ENCODE peak calls at places on chromosomes 2 and 18, in seven cellular contexts. One of them, this sample, is unnamed.

GRCh38 chr2:72984172-72984671 is 66.9 kb downstream of the EMX1 start:
- DNase-seq in endodermal cell: no peak
- DNase-seq in GM20000: no peak
- DNase-seq in spleen: peak
- DNase-seq in neural crest cell: no peak
- DNase-seq in IMR-90: no peak
- DNase-seq in fibroblast of pulmonary artery: peak
- DNase-seq in this sample: no peak

GRCh38 chr2:171185941-171186340 is 25.2 kb upstream of the TLK1 start:
- DNase-seq in endodermal cell: no peak
- DNase-seq in GM20000: no peak
- DNase-seq in spleen: no peak
- DNase-seq in neural crest cell: no peak
- DNase-seq in IMR-90: peak
- DNase-seq in fibroblast of pulmonary artery: peak
- DNase-seq in this sample: no peak

GRCh38 chr18:44986933-44987332 is 306.2 kb downstream of the SETBP1 start:
- DNase-seq in endodermal cell: no peak
- DNase-seq in GM20000: no peak
- DNase-seq in spleen: no peak
- DNase-seq in neural crest cell: no peak
- DNase-seq in IMR-90: no peak
- DNase-seq in fibroblast of pulmonary artery: peak
- DNase-seq in this sample: no peak

GRCh38 chr2:26574900-26575560 is 66.1 kb downstream of the CIB4 start:
- DNase-seq in endodermal cell: peak
- DNase-seq in GM20000: no peak
- DNase-seq in spleen: peak
- DNase-seq in neural crest cell: no peak
- DNase-seq in IMR-90: no peak
- DNase-seq in fibroblast of pulmonary artery: no peak
- DNase-seq in this sample: no peak

GRCh38 chr2:69416147-69416546 is 21.1 kb downstream of the NFU1 start:
- DNase-seq in endodermal cell: no peak
- DNase-seq in GM20000: no peak
- DNase-seq in spleen: no peak
- DNase-seq in neural crest cell: no peak
- DNase-seq in IMR-90: no peak
- DNase-seq in fibroblast of pulmonary artery: no peak
- DNase-seq in this sample: no peak

GRCh38 chr2:175454953-175455389 is 273.5 kb upstream of the ATP5MC3 start:
- DNase-seq in endodermal cell: no peak
- DNase-seq in GM20000: no peak
- DNase-seq in spleen: no peak
- DNase-seq in neural crest cell: no peak
- DNase-seq in IMR-90: no peak
- DNase-seq in fibroblast of pulmonary artery: no peak
- DNase-seq in this sample: no peak

GRCh38 chr2:98269274-98269673 is 77.0 kb upstream of the CNGA3 start:
- DNase-seq in endodermal cell: peak
- DNase-seq in GM20000: peak
- DNase-seq in spleen: no peak
- DNase-seq in neural crest cell: peak
- DNase-seq in IMR-90: peak
- DNase-seq in fibroblast of pulmonary artery: peak
- DNase-seq in this sample: peak

GRCh38 chr2:188813846-188814245 is 160.3 kb upstream of the COL3A1 start:
- DNase-seq in endodermal cell: no peak
- DNase-seq in GM20000: no peak
- DNase-seq in spleen: no peak
- DNase-seq in neural crest cell: no peak
- DNase-seq in IMR-90: no peak
- DNase-seq in fibroblast of pulmonary artery: no peak
- DNase-seq in this sample: no peak

GRCh38 chr2:240322991-240323390 is 112.5 kb upstream of the GPC1 start:
- DNase-seq in endodermal cell: no peak
- DNase-seq in GM20000: no peak
- DNase-seq in spleen: no peak
- DNase-seq in neural crest cell: no peak
- DNase-seq in IMR-90: no peak
- DNase-seq in fibroblast of pulmonary artery: no peak
- DNase-seq in this sample: no peak

GRCh38 chr18:74288041-74288440 is 3.7 kb downstream of the CYB5A start:
- DNase-seq in endodermal cell: no peak
- DNase-seq in GM20000: no peak
- DNase-seq in spleen: no peak
- DNase-seq in neural crest cell: no peak
- DNase-seq in IMR-90: no peak
- DNase-seq in fibroblast of pulmonary artery: no peak
- DNase-seq in this sample: no peak

GRCh38 chr2:206083602-206084467 is 2.1 kb downstream of the INO80D start:
- DNase-seq in endodermal cell: peak
- DNase-seq in GM20000: peak
- DNase-seq in spleen: no peak
- DNase-seq in neural crest cell: no peak
- DNase-seq in IMR-90: no peak
- DNase-seq in fibroblast of pulmonary artery: no peak
- DNase-seq in this sample: peak

GRCh38 chr2:99297990-99298389 is 3.0 kb downstream of the LYG1 start:
- DNase-seq in endodermal cell: no peak
- DNase-seq in GM20000: no peak
- DNase-seq in spleen: no peak
- DNase-seq in neural crest cell: no peak
- DNase-seq in IMR-90: peak
- DNase-seq in fibroblast of pulmonary artery: peak
- DNase-seq in this sample: no peak

GRCh38 chr2:219571311-219572236 is at the start of gene OBSL1:
- DNase-seq in endodermal cell: peak
- DNase-seq in GM20000: peak
- DNase-seq in spleen: no peak
- DNase-seq in neural crest cell: peak
- DNase-seq in IMR-90: peak
- DNase-seq in fibroblast of pulmonary artery: peak
- DNase-seq in this sample: no peak

GRCh38 chr2:207505728-207506127 is 24.0 kb upstream of the CREB1 start:
- DNase-seq in endodermal cell: no peak
- DNase-seq in GM20000: no peak
- DNase-seq in spleen: no peak
- DNase-seq in neural crest cell: no peak
- DNase-seq in IMR-90: peak
- DNase-seq in fibroblast of pulmonary artery: peak
- DNase-seq in this sample: no peak
- TF ChIP-seq CTCF in endodermal cell: no peak
- TF ChIP-seq CTCF in GM20000: no peak
- TF ChIP-seq CTCF in spleen: no peak
- TF ChIP-seq CTCF in neural crest cell: no peak
- TF ChIP-seq CTCF in IMR-90: no peak
- TF ChIP-seq CTCF in fibroblast of pulmonary artery: no peak
- TF ChIP-seq CTCF in this sample: no peak

GRCh38 chr2:237194906-237195305 is 109.2 kb downstream of the COPS8 start:
- DNase-seq in endodermal cell: no peak
- DNase-seq in GM20000: no peak
- DNase-seq in spleen: no peak
- DNase-seq in neural crest cell: no peak
- DNase-seq in IMR-90: no peak
- DNase-seq in fibroblast of pulmonary artery: no peak
- DNase-seq in this sample: no peak

GRCh38 chr2:237194081-237194480 is 108.4 kb downstream of the COPS8 start:
- DNase-seq in endodermal cell: no peak
- DNase-seq in GM20000: no peak
- DNase-seq in spleen: no peak
- DNase-seq in neural crest cell: no peak
- DNase-seq in IMR-90: no peak
- DNase-seq in fibroblast of pulmonary artery: no peak
- DNase-seq in this sample: no peak

GRCh38 chr2:237191693-237192076 is 106.0 kb downstream of the COPS8 start:
- DNase-seq in endodermal cell: no peak
- DNase-seq in GM20000: no peak
- DNase-seq in spleen: no peak
- DNase-seq in neural crest cell: no peak
- DNase-seq in IMR-90: no peak
- DNase-seq in fibroblast of pulmonary artery: no peak
- DNase-seq in this sample: no peak

GRCh38 chr2:237192881-237193280 is 107.2 kb downstream of the COPS8 start:
- DNase-seq in endodermal cell: no peak
- DNase-seq in GM20000: no peak
- DNase-seq in spleen: no peak
- DNase-seq in neural crest cell: no peak
- DNase-seq in IMR-90: no peak
- DNase-seq in fibroblast of pulmonary artery: no peak
- DNase-seq in this sample: no peak

GRCh38 chr2:237193436-237193835 is 107.7 kb downstream of the COPS8 start:
- DNase-seq in endodermal cell: no peak
- DNase-seq in GM20000: no peak
- DNase-seq in spleen: no peak
- DNase-seq in neural crest cell: no peak
- DNase-seq in IMR-90: no peak
- DNase-seq in fibroblast of pulmonary artery: no peak
- DNase-seq in this sample: no peak
- TF ChIP-seq CTCF in endodermal cell: no peak
- TF ChIP-seq CTCF in GM20000: no peak
- TF ChIP-seq CTCF in spleen: no peak
- TF ChIP-seq CTCF in neural crest cell: no peak
- TF ChIP-seq CTCF in IMR-90: no peak
- TF ChIP-seq CTCF in fibroblast of pulmonary artery: no peak
- TF ChIP-seq CTCF in this sample: no peak

GRCh38 chr2:65549262-65550036 is 117.0 kb upstream of the SPRED2 start:
- DNase-seq in endodermal cell: no peak
- DNase-seq in GM20000: no peak
- DNase-seq in spleen: no peak
- DNase-seq in neural crest cell: no peak
- DNase-seq in IMR-90: no peak
- DNase-seq in fibroblast of pulmonary artery: no peak
- DNase-seq in this sample: no peak

GRCh38 chr2:65551528-65551927 is 119.1 kb upstream of the SPRED2 start:
- DNase-seq in endodermal cell: no peak
- DNase-seq in GM20000: no peak
- DNase-seq in spleen: no peak
- DNase-seq in neural crest cell: no peak
- DNase-seq in IMR-90: no peak
- DNase-seq in fibroblast of pulmonary artery: no peak
- DNase-seq in this sample: no peak

GRCh38 chr2:65554765-65555561 is 122.6 kb upstream of the SPRED2 start:
- DNase-seq in endodermal cell: no peak
- DNase-seq in GM20000: peak
- DNase-seq in spleen: no peak
- DNase-seq in neural crest cell: no peak
- DNase-seq in IMR-90: peak
- DNase-seq in fibroblast of pulmonary artery: no peak
- DNase-seq in this sample: no peak

GRCh38 chr2:65550246-65550645 is 117.8 kb upstream of the SPRED2 start:
- DNase-seq in endodermal cell: no peak
- DNase-seq in GM20000: no peak
- DNase-seq in spleen: no peak
- DNase-seq in neural crest cell: no peak
- DNase-seq in IMR-90: no peak
- DNase-seq in fibroblast of pulmonary artery: no peak
- DNase-seq in this sample: peak

GRCh38 chr2:65553504-65554074 is 121.2 kb upstream of the SPRED2 start:
- DNase-seq in endodermal cell: no peak
- DNase-seq in GM20000: no peak
- DNase-seq in spleen: no peak
- DNase-seq in neural crest cell: no peak
- DNase-seq in IMR-90: no peak
- DNase-seq in fibroblast of pulmonary artery: no peak
- DNase-seq in this sample: no peak
- TF ChIP-seq CTCF in endodermal cell: no peak
- TF ChIP-seq CTCF in GM20000: no peak
- TF ChIP-seq CTCF in spleen: peak
- TF ChIP-seq CTCF in neural crest cell: no peak
- TF ChIP-seq CTCF in IMR-90: no peak
- TF ChIP-seq CTCF in fibroblast of pulmonary artery: no peak
- TF ChIP-seq CTCF in this sample: no peak

DNA sequence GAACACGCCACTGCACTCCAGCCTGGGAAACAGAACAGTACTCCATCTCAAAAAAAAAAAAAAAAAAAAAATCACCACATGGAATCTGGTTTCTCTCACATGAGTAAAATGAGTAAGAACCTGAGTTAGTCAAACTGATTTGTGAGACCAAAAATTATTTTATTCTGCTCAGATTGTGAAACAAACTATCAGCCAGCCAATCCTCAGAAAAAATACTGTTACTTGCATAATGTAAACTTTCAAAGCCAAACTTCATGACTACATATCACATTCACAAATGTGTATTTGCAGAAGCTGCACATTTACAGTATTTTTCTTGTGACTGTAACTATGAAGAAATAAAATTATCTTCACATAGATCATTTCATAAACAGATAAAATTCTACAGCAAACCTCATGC is 23.2 kb downstream of the SUMO1 start:
- DNase-seq in endodermal cell: no peak
- DNase-seq in GM20000: no peak
- DNase-seq in spleen: no peak
- DNase-seq in neural crest cell: no peak
- DNase-seq in IMR-90: peak
- DNase-seq in fibroblast of pulmonary artery: no peak
- DNase-seq in this sample: no peak
- TF ChIP-seq CTCF in endodermal cell: no peak
- TF ChIP-seq CTCF in GM20000: no peak
- TF ChIP-seq CTCF in spleen: no peak
- TF ChIP-seq CTCF in neural crest cell: no peak
- TF ChIP-seq CTCF in IMR-90: no peak
- TF ChIP-seq CTCF in fibroblast of pulmonary artery: no peak
- TF ChIP-seq CTCF in this sample: no peak

DNA sequence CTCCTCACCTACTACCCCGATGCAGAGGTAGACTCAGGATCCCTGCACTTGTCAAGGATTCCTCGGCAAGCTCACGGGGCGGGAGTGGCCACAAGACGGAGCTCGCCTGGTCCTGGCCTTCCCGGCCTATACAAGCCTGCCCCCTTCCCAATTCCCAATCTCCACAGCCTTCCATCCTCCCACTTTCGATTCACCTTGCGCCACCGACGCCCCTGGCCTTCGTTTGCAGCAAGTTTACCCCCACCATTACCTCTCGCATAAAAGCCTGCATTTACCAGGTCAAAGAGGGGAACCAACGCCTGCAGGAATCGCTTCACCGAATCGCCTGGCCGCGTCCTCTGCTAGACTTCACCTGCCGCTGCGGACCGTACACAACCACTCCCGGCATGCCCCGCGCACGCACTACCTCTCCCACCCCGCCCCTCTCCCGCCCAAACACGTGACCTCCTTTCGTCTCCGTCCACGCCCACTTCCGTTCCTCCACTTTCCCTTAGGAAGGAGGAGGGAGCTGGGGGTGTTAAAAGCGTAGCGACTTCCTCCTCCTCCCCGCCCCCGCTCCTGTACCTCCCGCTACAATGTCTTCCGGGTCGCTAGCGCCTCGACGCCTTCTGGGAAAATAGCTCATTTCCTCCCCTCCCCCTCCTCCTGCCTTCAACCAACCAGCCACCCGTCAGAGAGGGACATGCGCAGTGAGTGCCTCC is at the start of gene ORC4:
- DNase-seq in endodermal cell: peak
- DNase-seq in GM20000: peak
- DNase-seq in spleen: peak
- DNase-seq in neural crest cell: peak
- DNase-seq in IMR-90: peak
- DNase-seq in fibroblast of pulmonary artery: peak
- DNase-seq in this sample: peak
- TF ChIP-seq CTCF in endodermal cell: peak
- TF ChIP-seq CTCF in GM20000: peak
- TF ChIP-seq CTCF in spleen: no peak
- TF ChIP-seq CTCF in neural crest cell: peak
- TF ChIP-seq CTCF in IMR-90: peak
- TF ChIP-seq CTCF in fibroblast of pulmonary artery: peak
- TF ChIP-seq CTCF in this sample: peak